ENCODE peak calls at places on chromosomes 3 and 15, in six cellular contexts. R is endodermal cell; G is GM10248; N is glomerular endothelial cell; C is pons; P is effector memory CD8-positive, alpha-beta T cell. U is an unnamed sample.

GRCh38 chr15:70376031-70376928 is 278.6 kb upstream of the TLE3 start:
- DNase-seq in R (peak; percentile 67), G (no peak), N (no peak), C (no peak), P (no peak), U (peak; percentile 71)

GRCh38 chr15:98966036-98966787 is 41.4 kb downstream of the PGPEP1L start:
- DNase-seq in R (peak; percentile 49), G (no peak), N (no peak), C (no peak), P (no peak), U (no peak)

GRCh38 chr3:177089120-177089519 is 108.2 kb downstream of the TBL1XR1 start:
- DNase-seq in R (peak; percentile 61), G (no peak), N (no peak), C (no peak), P (no peak), U (peak; percentile 63)

GRCh38 chr3:100210777-100211145 is 50.0 kb upstream of the TBC1D23 start:
- DNase-seq in R (no peak), G (no peak), N (peak; percentile 60), C (no peak), P (no peak), U (peak; percentile 88)

GRCh38 chr3:188489639-188490405 is 335.9 kb downstream of the LPP start:
- DNase-seq in R (no peak), G (no peak), N (no peak), C (no peak), P (no peak), U (no peak)

GRCh38 chr15:100001405-100001804 is 268.2 kb upstream of the LYSMD4 start:
- DNase-seq in R (no peak), G (no peak), N (no peak), C (no peak), P (no peak), U (no peak)

GRCh38 chr15:29405564-29405963 is 135.9 kb upstream of the NSMCE3 start:
- DNase-seq in R (no peak), G (no peak), N (no peak), C (no peak), P (no peak), U (no peak)

GRCh38 chr3:133536635-133536980 is 36.9 kb upstream of the CDV3 start:
- DNase-seq in R (no peak), G (no peak), N (no peak), C (no peak), P (no peak), U (no peak)